ENCODE peak calls at places on chromosomes 11 and 22, in ten cellular contexts. J is NCI-H2029; N is NCI-H1436; O is upper lobe of right lung; Z is astrocyte of the hippocampus; K is NCI-H1694; G is epithelial cell of esophagus; Y is EL; T is substantia nigra; R is stimulated activated CD4-positive, alpha-beta T cell treated with anti-CD3 and anti-CD28 coated beads, Interleukin-2, amount 100 ng/mL, for 48 hours. X is an unnamed sample.

GRCh38 chr11:61880454-61880853 is 10.9 kb downstream of the FADS3 start:
- DNase-seq in O (no peak), K (no peak), R (no peak), T (no peak), N (no peak), Z (no peak), G (no peak), Y (no peak), J (no peak), X (no peak)

GRCh38 chr11:35751664-35752061 is 89.1 kb downstream of the TRIM44 start:
- DNase-seq in R (no peak), N (no peak), O (no peak), Y (no peak), J (no peak), Z (no peak), G (peak; percentile 83), T (no peak), K (no peak), X (no peak)

GRCh38 chr11:78312712-78313111 is 104.9 kb downstream of the GAB2 start:
- DNase-seq in R (no peak), N (no peak), G (no peak), J (no peak), Z (no peak), T (no peak), Y (no peak), O (no peak), K (no peak), X (no peak)

GRCh38 chr22:33210129-33210784 is 152.1 kb upstream of the SYN3 start:
- DNase-seq in Y (peak; percentile 22), O (no peak), Z (peak; percentile 49), R (peak; percentile 4), K (peak; percentile 49), T (no peak), N (peak; percentile 0), G (peak; percentile 32), J (peak; percentile 40), X (peak; percentile 50)

GRCh38 chr11:69909561-69910518 is 90.6 kb upstream of the FGF3 start:
- DNase-seq in G (no peak), J (no peak), Y (no peak), R (no peak), Z (no peak), O (peak; percentile 63), N (no peak), K (no peak), T (no peak), X (peak; percentile 46)

GRCh38 chr11:16611395-16612233 is 126.8 kb upstream of the C11orf58 start:
- DNase-seq in Z (peak; percentile 20), R (no peak), O (no peak), J (no peak), Y (no peak), G (no peak), N (peak; percentile 39), K (no peak), T (no peak), X (peak; percentile 24)

GRCh38 chr11:62579252-62579651 is 5.6 kb upstream of the EEF1G start:
- DNase-seq in Z (no peak), K (no peak), O (no peak), N (no peak), R (no peak), T (no peak), Y (no peak), G (no peak), J (no peak), X (no peak)

GRCh38 chr11:43736502-43737193 is 56.1 kb downstream of the HSD17B12 start:
- DNase-seq in J (no peak), N (no peak), T (no peak), Z (peak; percentile 75), Y (peak; percentile 27), R (no peak), G (peak; percentile 31), K (no peak), O (no peak), X (peak; percentile 38)

GRCh38 chr11:73576226-73576625 is 21.7 kb downstream of the FAM168A start:
- DNase-seq in Y (no peak), O (no peak), N (peak; percentile 57), R (no peak), K (no peak), Z (no peak), J (no peak), G (no peak), T (no peak), X (no peak)

GRCh38 chr22:20153945-20154344 is 3.1 kb upstream of the CCDC188 start:
- DNase-seq in Z (no peak), G (no peak), J (no peak), T (no peak), O (no peak), R (no peak), N (no peak), K (no peak), Y (no peak), X (no peak)

GRCh38 chr22:23035557-23036277 is 34.6 kb upstream of the GNAZ start:
- DNase-seq in Z (no peak), K (no peak), N (no peak), T (no peak), R (no peak), J (no peak), G (no peak), O (no peak), Y (no peak), X (no peak)

GRCh38 chr11:60831501-60832079 is 10.3 kb upstream of the CCDC86 start:
- DNase-seq in N (peak; percentile 34), R (no peak), K (no peak), Z (peak; percentile 49), J (peak; percentile 47), Y (peak; percentile 66), T (no peak), G (peak; percentile 74), O (no peak), X (no peak)

GRCh38 chr11:2655834-2656622 is 43.8 kb downstream of the KCNQ1OT1 start:
- DNase-seq in T (no peak), G (peak; percentile 61), Z (peak; percentile 78), O (peak; percentile 54), J (peak; percentile 72), Y (peak; percentile 44), R (no peak), N (no peak), K (no peak), X (no peak)

GRCh38 chr11:64870176-64870892 is 8.1 kb downstream of the EHD1 start:
- DNase-seq in R (no peak), Z (peak; percentile 71), Y (peak; percentile 68), K (no peak), J (no peak), N (no peak), T (no peak), G (peak; percentile 31), O (no peak), X (peak; percentile 82)

GRCh38 chr22:46159212-46159611 is 8.9 kb downstream of the PPARA start:
- DNase-seq in T (no peak), O (no peak), Y (no peak), G (no peak), N (no peak), J (no peak), Z (no peak), R (no peak), K (no peak), X (no peak)

GRCh38 chr22:46578824-46579561 is 41.2 kb upstream of the GRAMD4 start:
- DNase-seq in T (no peak), Y (no peak), G (peak; percentile 35), K (no peak), O (peak; percentile 81), Z (peak; percentile 77), R (no peak), J (no peak), N (no peak), X (no peak)

GRCh38 chr11:14384338-14384737 is 25.4 kb upstream of the RRAS2 start:
- DNase-seq in T (no peak), K (no peak), R (no peak), J (no peak), G (no peak), Y (peak; percentile 57), Z (no peak), N (no peak), O (no peak), X (no peak)

X was measured in hepatic stellate cell.